ENCODE peak calls at places on chromosomes 4 and X, in five cellular contexts. U, X, D, V and F are unnamed samples.
A peak's percentile ranks its signal among the peaks of the same experiment; 100 is the strongest.

GRCh38 chr4:110516106-110516922 is 40.4 kb downstream of the ENPEP start:
- DNase-seq in U (peak; percentile 78), X (peak; percentile 63), V (peak; percentile 88), D (peak; percentile 30), F (peak; percentile 79)

GRCh38 chr4:79682801-79683217 is 274.8 kb upstream of the GK2 start:
- DNase-seq in D (peak; percentile 19), X (peak; percentile 64), V (no peak), U (no peak), F (no peak)

GRCh38 chr4:151359576-151359975 is 34.2 kb upstream of the SH3D19 start:
- DNase-seq in X (no peak), V (peak; percentile 80), D (no peak), U (no peak), F (no peak)

GRCh38 chr4:153541426-153542096 is 75.4 kb downstream of the TMEM131L start:
- DNase-seq in V (no peak), U (no peak), D (no peak), X (no peak), F (peak; percentile 62)

GRCh38 chr4:61511716-61512488 is 311.8 kb downstream of the ADGRL3 start:
- DNase-seq in U (no peak), V (no peak), D (no peak), X (no peak), F (no peak)

GRCh38 chrX:134933248-134933647 is 57.5 kb upstream of the SMIM10 start:
- DNase-seq in D (no peak), V (no peak), U (no peak), X (no peak), F (no peak)

GRCh38 chrX:44306336-44306735 is 37.1 kb downstream of the EFHC2 start:
- DNase-seq in U (no peak), X (no peak), V (peak; percentile 26), D (no peak), F (no peak)

GRCh38 chrX:140822861-140823260 is 113.3 kb downstream of the LINC00632 start:
- DNase-seq in D (no peak), U (peak; percentile 24), V (no peak), X (no peak), F (no peak)

GRCh38 chr4:91502365-91502764 is 801.4 kb upstream of the GRID2 start:
- DNase-seq in V (no peak), D (no peak), X (no peak), U (no peak), F (peak; percentile 30)

GRCh38 chr4:33134366-33134765 is 2414.2 kb downstream of the PCDH7 start:
- DNase-seq in V (no peak), D (no peak), X (no peak), U (no peak), F (no peak)

GRCh38 chr4:163534056-163534455 is 39.6 kb downstream of the TMA16 start:
- DNase-seq in U (no peak), X (no peak), V (no peak), D (no peak), F (no peak)

GRCh38 chr4:141713771-141714445 is 77.5 kb downstream of the IL15 start:
- DNase-seq in X (no peak), D (no peak), U (no peak), V (no peak), F (no peak)

GRCh38 chr4:108683479-108683878 is 33.1 kb downstream of the OSTC start:
- DNase-seq in D (no peak), U (peak; percentile 40), X (no peak), V (no peak), F (peak; percentile 28)

GRCh38 chr4:165537028-165537648 is 158.3 kb downstream of the CPE start:
- DNase-seq in U (peak; percentile 52), D (no peak), V (no peak), X (no peak), F (peak; percentile 50)

GRCh38 chrX:19695884-19696283 is 180.6 kb upstream of the MAP3K15 start:
- DNase-seq in X (no peak), U (no peak), D (no peak), V (no peak), F (peak; percentile 24)

GRCh38 chrX:135099493-135099783 is 20.9 kb downstream of the ETDB start:
- DNase-seq in D (no peak), X (no peak), V (no peak), U (no peak), F (no peak)

GRCh38 chr4:125319311-125319710 is 4.6 kb downstream of the FAT4 start:
- DNase-seq in U (no peak), V (no peak), X (no peak), D (no peak), F (no peak)

GRCh38 chrX:68832516-68833447 is 4.0 kb downstream of the EFNB1 start:
- DNase-seq in V (no peak), D (no peak), U (no peak), X (no peak), F (no peak)

GRCh38 chr4:157014621-157015591 is 43.3 kb upstream of the PDGFC start:
- DNase-seq in U (no peak), D (no peak), V (no peak), X (no peak), F (peak; percentile 10)

GRCh38 chr4:112312610-112313239 is 15.6 kb downstream of the ALPK1 start:
- DNase-seq in V (no peak), D (no peak), U (peak; percentile 67), X (no peak), F (peak; percentile 92)

GRCh38 chr4:80008971-80009370 is 64.1 kb downstream of the ANTXR2 start:
- DNase-seq in U (no peak), V (no peak), X (no peak), D (no peak), F (no peak)

GRCh38 chr4:152102184-152103000 is 341.6 kb upstream of the GATB start:
- DNase-seq in U (no peak), X (no peak), V (no peak), D (no peak), F (no peak)

GRCh38 chrX:9130031-9130430 is 96.1 kb upstream of the FAM9B start:
- DNase-seq in D (no peak), U (no peak), V (no peak), X (no peak), F (no peak)

GRCh38 chrX:151984328-151984727 is 9.9 kb upstream of the GABRE start:
- DNase-seq in U (no peak), D (no peak), X (no peak), V (no peak), F (no peak)

GRCh38 chr4:119286377-119287002 is 35.4 kb downstream of the FABP2 start:
- DNase-seq in V (no peak), X (no peak), D (no peak), U (peak; percentile 57), F (peak; percentile 66)

GRCh38 chr4:81722229-81722900 is 250.7 kb upstream of the RASGEF1B start:
- DNase-seq in V (peak; percentile 14), U (no peak), X (no peak), D (no peak), F (no peak)

GRCh38 chr4:87516683-87517082 is 12.5 kb downstream of the SPARCL1 start:
- DNase-seq in D (no peak), U (no peak), X (no peak), V (no peak), F (no peak)

GRCh38 chr4:125303058-125303457 is 11.7 kb upstream of the FAT4 start:
- DNase-seq in X (no peak), D (no peak), V (no peak), U (no peak), F (no peak)

GRCh38 chr4:105605493-105605892 is 53.1 kb downstream of the ARHGEF38 start:
- DNase-seq in X (no peak), D (no peak), U (no peak), V (no peak), F (no peak)

GRCh38 chrX:39309721-39310152 is 508.5 kb downstream of the MID1IP1 start:
- DNase-seq in X (no peak), D (no peak), V (no peak), U (no peak), F (no peak)
- H3K4me3 ChIP-seq in X (no peak overlapping the region), D (no peak overlapping the region), V (no peak overlapping the region), U (no peak overlapping the region), F (no peak overlapping the region)

DNA sequence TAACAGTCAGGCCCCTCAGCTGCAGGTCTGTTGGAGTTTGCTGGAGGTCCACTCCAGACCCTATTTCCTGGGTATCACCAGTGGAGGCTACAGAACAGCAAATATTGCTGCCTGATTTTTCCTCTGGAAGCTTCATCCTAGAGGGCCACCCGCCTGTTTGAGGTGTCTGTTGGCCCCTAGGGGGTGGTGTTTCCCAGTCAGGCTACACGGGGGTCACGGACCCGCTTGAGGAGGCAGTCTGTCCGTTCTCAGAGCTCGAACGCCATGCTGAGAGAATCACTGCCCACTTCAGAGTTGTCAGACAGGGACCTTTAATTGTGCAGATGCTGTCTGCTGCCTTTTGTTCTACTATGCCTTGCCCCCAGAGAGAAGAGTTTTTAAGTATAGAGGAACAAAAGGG is 160.8 kb downstream of the DKK2 start:
- DNase-seq in D (no peak), V (no peak), X (no peak), U (no peak), F (peak; percentile 5)
- TF ChIP-seq CTCF in D (no peak), V (no peak), X (no peak), U (peak; percentile 21), F (no peak)

GRCh38 chrX:75522565-75523411 is at the start of gene ZDHHC15:
- DNase-seq in D (peak; percentile 29), U (no peak), V (peak; percentile 17), X (peak; percentile 68), F (no peak)
- H3K4me3 ChIP-seq in D (peak within 1 kb of the TSS; percentile 74), U (no peak within 1 kb of the TSS), V (peak within 1 kb of the TSS; percentile 15), X (peak within 1 kb of the TSS; percentile 58), F (no peak within 1 kb of the TSS)

GRCh38 chr4:183099537-183100297 is 660 bp downstream of the WWC2 start:
- DNase-seq in D (no peak), X (peak; percentile 71), U (no peak), V (no peak), F (no peak)
- TF ChIP-seq CTCF in D (no peak), X (no peak), U (no peak), V (no peak), F (no peak)

DNA sequence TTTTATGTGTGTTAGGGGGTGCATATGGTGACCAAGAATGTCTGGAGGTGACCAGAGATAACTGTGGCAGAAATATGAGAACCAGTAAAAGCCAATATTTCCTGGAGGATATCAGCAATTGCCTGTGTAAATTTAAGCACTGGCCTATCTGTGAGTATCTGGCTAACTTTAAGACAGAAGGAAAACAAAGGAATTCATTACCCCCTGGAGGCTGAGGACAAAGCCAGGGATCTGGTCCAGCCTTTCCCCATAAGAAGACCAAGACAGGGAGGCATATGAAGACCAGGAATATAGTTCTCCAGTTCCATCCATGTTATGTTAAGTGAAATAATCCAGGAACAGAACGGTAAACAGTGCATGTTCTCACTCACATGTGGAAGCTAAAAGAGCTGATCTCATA is 49.2 kb downstream of the MFAP3L start:
- DNase-seq in D (no peak), U (no peak), V (no peak), X (no peak), F (no peak)
- H3K4me3 ChIP-seq in D (no peak overlapping the region), U (no peak overlapping the region), V (no peak overlapping the region), X (no peak overlapping the region), F (no peak overlapping the region)